ENCODE peak calls at places on chromosomes 12 and 14, in four cellular contexts. S, B, W and T are unnamed samples.

GRCh38 chr14:67575684-67576083 is 24.4 kb downstream of the PIGH start:
- DNase-seq in S (no peak), B (no peak), W (no peak), T (no peak)

GRCh38 chr12:92028039-92028709 is 117.5 kb downstream of the BTG1 start:
- DNase-seq in S (no peak), B (no peak), W (no peak), T (no peak)

GRCh38 chr14:38716871-38717270 is 386.2 kb downstream of the SEC23A start:
- DNase-seq in S (no peak), B (no peak), W (no peak), T (no peak)

GRCh38 chr14:65704850-65705249 is 292.3 kb downstream of the FUT8 start:
- DNase-seq in S (no peak), B (no peak), W (no peak), T (no peak)

GRCh38 chr12:113007166-113007565 is 28.8 kb downstream of the OAS2 start:
- DNase-seq in S (no peak), B (peak; percentile 46), W (no peak), T (peak; percentile 14)

GRCh38 chr12:65646127-65646643 is 178.1 kb upstream of the HMGA2 start:
- DNase-seq in S (no peak), B (no peak), W (no peak), T (no peak)

GRCh38 chr14:63474844-63475243 is 68.3 kb downstream of the PPP2R5E start:
- DNase-seq in S (no peak), B (no peak), W (no peak), T (no peak)

GRCh38 chr14:55297611-55298323 is 26.5 kb downstream of the FBXO34 start:
- DNase-seq in S (no peak), B (no peak), W (no peak), T (no peak)

GRCh38 chr12:128449146-128449894 is 182.3 kb downstream of the TMEM132C start:
- DNase-seq in S (no peak), B (no peak), W (no peak), T (no peak)

GRCh38 chr14:45786266-45786665 is 533.3 kb upstream of the MIS18BP1 start:
- DNase-seq in S (no peak), B (no peak), W (no peak), T (no peak)

GRCh38 chr12:77337327-77337726 is 272.0 kb upstream of the E2F7 start:
- DNase-seq in S (no peak), B (no peak), W (no peak), T (no peak)

GRCh38 chr12:92065018-92065499 is 80.6 kb downstream of the BTG1 start:
- DNase-seq in S (no peak), B (no peak), W (no peak), T (no peak)

GRCh38 chr12:30996255-30996654 is 69.7 kb downstream of the TSPAN11 start:
- DNase-seq in S (no peak), B (peak; percentile 55), W (no peak), T (no peak)

GRCh38 chr12:48202766-48203165 is 326 bp downstream of the OR10AD1 start:
- DNase-seq in S (no peak), B (no peak), W (no peak), T (no peak)

GRCh38 chr14:82230748-82231147 is 697.1 kb upstream of the SEL1L start:
- DNase-seq in S (no peak), B (no peak), W (no peak), T (no peak)

GRCh38 chr12:73383584-73384229 is 1111.5 kb downstream of the TRHDE start:
- DNase-seq in S (no peak), B (no peak), W (no peak), T (no peak)

GRCh38 chr12:113422929-113423669 is 919 bp downstream of the SDSL start:
- DNase-seq in S (no peak), B (no peak), W (no peak), T (no peak)

GRCh38 chr12:105264771-105265170 is 28.8 kb upstream of the APPL2 start:
- DNase-seq in S (no peak), B (no peak), W (no peak), T (no peak)

GRCh38 chr14:61151276-61151675 is 129.9 kb downstream of the TMEM30B start:
- DNase-seq in S (no peak), B (no peak), W (no peak), T (no peak)

GRCh38 chr14:67137744-67138371 is 51.4 kb upstream of the GARIN2 start:
- DNase-seq in S (peak; percentile 1), B (peak; percentile 68), W (no peak), T (no peak)

GRCh38 chr14:103886304-103887169 is 39.2 kb upstream of the PPP1R13B start:
- DNase-seq in S (no peak), B (no peak), W (no peak), T (no peak)

GRCh38 chr12:94305293-94305957 is 154.2 kb downstream of the CEP83 start:
- DNase-seq in S (peak; percentile 79), B (no peak), W (no peak), T (no peak)

GRCh38 chr14:38090506-38090905 is 117.2 kb upstream of the SSTR1 start:
- DNase-seq in S (no peak), B (no peak), W (no peak), T (no peak)

GRCh38 chr12:109358154-109358869 is 10.6 kb downstream of the MYO1H start:
- DNase-seq in S (peak; percentile 36), B (no peak), W (no peak), T (no peak)

GRCh38 chr12:131313635-131314034 is 359.9 kb downstream of the ADGRD1 start:
- DNase-seq in S (no peak), B (no peak), W (no peak), T (no peak)

GRCh38 chr12:103333676-103334075 is 162.1 kb downstream of the C12orf42 start:
- DNase-seq in S (no peak), B (no peak), W (no peak), T (no peak)

GRCh38 chr14:62015945-62016344 is 253.7 kb downstream of the SNAPC1 start:
- DNase-seq in S (no peak), B (no peak), W (no peak), T (peak; percentile 3)

GRCh38 chr12:108629824-108630476 is 3.7 kb downstream of the SELPLG start:
- DNase-seq in S (peak; percentile 73), B (peak; percentile 80), W (peak; percentile 67), T (peak; percentile 77)

GRCh38 chr12:53456654-53457366 is 4.9 kb downstream of the PCBP2 start:
- DNase-seq in S (no peak), B (no peak), W (no peak), T (no peak)